ENCODE peak calls at places on chromosomes 2 and 18, in seven cellular contexts. D is astrocyte of the spinal cord, U is AG09319, G is tibial nerve, K is upper lobe of right lung, E is mammary epithelial cell, L is stomach. R is an unnamed sample.

GRCh38 chr2:20050104-20050711 is 1.2 kb downstream of the LAPTM4A start:
- DNase-seq in U (no peak), D (peak), L (no peak), G (no peak), E (peak), K (no peak), R (no peak)

GRCh38 chr2:26598336-26599006 is 42.7 kb downstream of the CIB4 start:
- DNase-seq in K (peak), D (no peak), U (no peak), G (no peak), L (peak), E (no peak), R (no peak)

GRCh38 chr18:52459890-52460289 is 119.9 kb downstream of the DCC start:
- DNase-seq in K (no peak), E (no peak), G (no peak), U (no peak), L (no peak), D (no peak), R (no peak)

GRCh38 chr2:169928463-169928864 is 101.2 kb downstream of the UBR3 start:
- DNase-seq in U (peak), E (peak), K (no peak), L (no peak), D (peak), G (no peak), R (no peak)

GRCh38 chr2:239803102-239803763 is 221.9 kb downstream of the NDUFA10 start:
- DNase-seq in D (no peak), K (peak), U (no peak), L (peak), E (no peak), G (no peak), R (no peak)

GRCh38 chr2:240919161-240919781 is 13.1 kb downstream of the CROCC2 start:
- DNase-seq in K (peak), G (peak), E (no peak), D (no peak), L (peak), U (no peak), R (no peak)

GRCh38 chr2:11955314-11955713 is 208.9 kb downstream of the LPIN1 start:
- DNase-seq in K (no peak), E (peak), L (no peak), D (no peak), G (no peak), U (peak), R (no peak)

GRCh38 chr2:120508581-120509041 is 162.7 kb downstream of the INHBB start:
- DNase-seq in L (peak), U (no peak), D (peak), K (no peak), E (peak), G (no peak), R (no peak)

GRCh38 chr2:240255811-240256703 is 115.6 kb upstream of the OTOS start:
- DNase-seq in K (peak), G (no peak), U (no peak), L (peak), E (peak), D (no peak), R (peak)

GRCh38 chr2:209642146-209642815 is 129.4 kb upstream of the UNC80 start:
- DNase-seq in L (no peak), D (peak), G (no peak), E (peak), K (no peak), U (no peak), R (no peak)

GRCh38 chr18:8303151-8303770 is 306.0 kb upstream of the RAB12 start:
- DNase-seq in E (no peak), D (no peak), K (no peak), L (no peak), U (no peak), G (no peak), R (no peak)

GRCh38 chr2:207333599-207334308 is 168.0 kb upstream of the KLF7 start:
- DNase-seq in K (no peak), U (no peak), L (no peak), E (peak), G (no peak), D (peak), R (no peak)

GRCh38 chr2:137943948-137944347 is 20.3 kb upstream of the HNMT start:
- DNase-seq in L (no peak), K (no peak), U (no peak), D (no peak), G (no peak), E (no peak), R (no peak)
- TF ChIP-seq CTCF in L (no peak), K (no peak), U (no peak), D (no peak), G (no peak), E (peak), R (no peak)

DNA sequence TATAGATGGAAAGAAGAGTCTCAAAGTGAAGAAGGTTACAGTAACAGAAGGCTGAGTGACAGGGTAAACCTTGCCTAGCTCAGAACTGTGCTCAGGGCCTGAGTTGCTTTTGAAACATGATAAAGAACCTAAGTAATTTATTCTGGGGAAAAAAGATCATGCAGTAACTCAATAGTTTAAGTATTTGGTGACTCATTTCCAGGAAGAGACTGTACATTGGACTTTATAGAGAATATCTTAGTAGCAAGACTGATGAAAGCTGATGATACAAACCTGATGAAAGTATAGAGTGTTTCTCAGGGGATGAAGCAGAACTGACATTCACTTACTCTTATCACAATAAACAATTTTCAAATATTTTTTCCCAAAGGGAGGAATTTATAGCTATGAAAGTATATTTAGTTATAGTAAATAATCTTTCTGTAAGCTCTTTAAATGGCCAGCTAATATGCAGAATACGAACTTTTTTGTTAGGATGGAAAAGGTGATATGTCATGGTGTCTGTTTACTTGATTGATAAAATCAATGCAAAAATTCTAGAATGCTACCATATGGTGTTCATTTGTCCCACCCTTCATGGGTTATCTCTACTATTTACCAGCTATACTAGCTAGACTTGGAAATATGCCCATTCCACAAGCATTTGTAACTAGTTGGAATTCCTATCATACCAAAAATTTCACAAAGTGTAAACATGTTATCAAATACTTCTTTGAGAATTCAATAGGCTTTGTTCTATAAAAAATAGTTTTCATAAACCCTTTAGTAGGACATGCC is 1265.5 kb upstream of the ACVR2A start:
- DNase-seq in L (no peak), E (peak), K (no peak), D (peak), U (no peak), G (no peak), R (no peak)
- TF ChIP-seq CTCF in L (no peak), E (no peak), K (no peak), D (no peak), U (no peak), G (no peak), R (no peak)

GRCh38 chr2:37189452-37190153 is 1.1 kb upstream of the SULT6B1 start:
- DNase-seq in G (no peak), U (peak), D (peak), E (peak), L (no peak), K (no peak), R (no peak)
- TF ChIP-seq CTCF in G (no peak), U (no peak), D (no peak), E (peak), L (no peak), K (no peak), R (no peak)

GRCh38 chr2:37738266-37738885 is 66.9 kb upstream of the CDC42EP3 start:
- DNase-seq in U (no peak), E (no peak), D (no peak), K (no peak), G (no peak), L (no peak), R (no peak)
- TF ChIP-seq CTCF in U (no peak), E (no peak), D (no peak), K (no peak), G (no peak), L (no peak), R (no peak)